ENCODE peak calls at places on chromosome 14, in five cellular contexts. V, B, C, K and Q are unnamed samples. For H3K36me3, the result is how much of the 10 kb centered on the place peaks cover.

GRCh38 chr14:24065408-24065807 is 6.0 kb upstream of the CPNE6 start:
- DNase-seq in V (no peak), B (no peak), C (no peak), K (no peak), Q (no peak)

GRCh38 chr14:33014710-33015109 is 76.0 kb downstream of the NPAS3 start:
- DNase-seq in V (no peak), B (no peak), C (no peak), K (no peak), Q (no peak)

GRCh38 chr14:60090864-60091519 is 731 bp upstream of the PCNX4 start:
- DNase-seq in V (peak), B (peak), C (peak), K (peak), Q (peak)

GRCh38 chr14:36315159-36315853 is 5.1 kb downstream of the MBIP start:
- DNase-seq in V (no peak), B (no peak), C (no peak), K (no peak), Q (no peak)

GRCh38 chr14:23569443-23570151 is 2.0 kb upstream of the AP1G2 start:
- DNase-seq in V (peak), B (peak), C (peak), K (peak), Q (peak)

GRCh38 chr14:26984318-26985177 is 386.7 kb upstream of the NOVA1 start:
- DNase-seq in V (peak), B (peak), C (peak), K (peak), Q (peak)

GRCh38 chr14:54253195-54253947 is 143.4 kb upstream of the CDKN3 start:
- DNase-seq in V (no peak), B (peak), C (no peak), K (no peak), Q (no peak)

GRCh38 chr14:50452979-50453705 is 56.5 kb upstream of the CDKL1 start:
- DNase-seq in V (no peak), B (peak), C (no peak), K (no peak), Q (no peak)

GRCh38 chr14:60506985-60507829 is 1.7 kb upstream of the SIX6 start:
- DNase-seq in V (no peak), B (no peak), C (no peak), K (peak), Q (no peak)

GRCh38 chr14:51539571-51540037 is 112.1 kb upstream of the FRMD6 start:
- DNase-seq in V (no peak), B (peak), C (no peak), K (peak), Q (no peak)

GRCh38 chr14:105890474-105891220 is 364.3 kb downstream of the TMEM121 start:
- DNase-seq in V (peak), B (no peak), C (peak), K (peak), Q (peak)

GRCh38 chr14:72492196-72492595 is 401.7 kb downstream of the DPF3 start:
- DNase-seq in V (no peak), B (no peak), C (no peak), K (no peak), Q (no peak)

GRCh38 chr14:65958664-65959562 is 527.3 kb upstream of the CCDC196 start:
- DNase-seq in V (no peak), B (peak), C (peak), K (no peak), Q (peak)

GRCh38 chr14:68947802-68948201 is 31.3 kb downstream of the ACTN1 start:
- DNase-seq in V (peak), B (peak), C (no peak), K (no peak), Q (peak)

GRCh38 chr14:73462078-73462715 is 3.9 kb upstream of the NUMB start:
- DNase-seq in V (peak), B (peak), C (peak), K (peak), Q (no peak)

GRCh38 chr14:64707661-64708060 is 3.4 kb downstream of the PLEKHG3 start:
- DNase-seq in V (peak), B (peak), C (no peak), K (peak), Q (no peak)

GRCh38 chr14:54314365-54315134 is 82.3 kb upstream of the CDKN3 start:
- DNase-seq in V (no peak), B (no peak), C (no peak), K (no peak), Q (no peak)

GRCh38 chr14:79325071-79325470 is 886.2 kb downstream of the DIO2 start:
- DNase-seq in V (no peak), B (no peak), C (no peak), K (no peak), Q (no peak)

GRCh38 chr14:81311816-81312215 is 88.3 kb downstream of the STON2 start:
- DNase-seq in V (no peak), B (peak), C (no peak), K (peak), Q (no peak)

GRCh38 chr14:71693373-71693772 is 238.9 kb upstream of the RGS6 start:
- DNase-seq in V (no peak), B (peak), C (no peak), K (no peak), Q (no peak)

DNA sequence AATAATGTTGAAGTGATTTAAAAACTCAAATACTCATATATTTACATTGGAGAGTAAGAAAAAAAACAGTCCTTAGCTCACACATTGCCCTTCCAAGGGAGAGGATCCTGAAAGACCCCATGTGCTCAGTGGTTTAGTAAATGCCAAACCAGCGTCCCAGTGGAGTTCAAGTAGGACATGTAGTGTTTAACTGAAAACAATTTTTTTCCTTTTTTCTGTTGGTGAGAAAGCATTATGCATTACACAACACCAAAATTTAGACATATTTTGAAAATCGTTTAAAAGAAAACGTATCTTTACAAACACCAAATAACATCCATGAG is 33.6 kb downstream of the UBR7 start:
- DNase-seq in V (no peak), B (peak), C (no peak), K (no peak), Q (no peak)
- H3K36me3 ChIP-seq in V (under half), B (under half), C (under half), K (half or more), Q (under half)

DNA sequence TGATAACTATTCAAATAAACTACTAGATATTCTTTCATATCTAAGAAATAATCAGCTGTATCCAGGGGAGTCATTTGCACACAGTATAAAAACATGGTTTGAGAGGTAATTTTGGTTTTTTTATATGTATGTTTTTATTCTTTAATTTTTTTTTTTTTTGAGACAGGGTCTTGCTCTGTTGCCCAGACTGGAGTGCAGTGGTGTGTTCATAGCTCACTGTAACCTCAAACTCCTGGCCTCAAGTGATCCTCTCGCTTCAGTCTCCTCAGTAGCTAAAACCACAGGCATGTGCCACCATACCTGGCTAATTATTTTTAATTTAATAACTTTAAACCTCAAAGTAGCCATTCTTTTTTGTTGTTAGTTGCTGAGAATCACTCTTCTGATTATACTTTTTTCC is 1.8 kb downstream of the PRORP start:
- DNase-seq in V (no peak), B (no peak), C (no peak), K (no peak), Q (no peak)
- H3K36me3 ChIP-seq in V (under half), B (under half), C (under half), K (under half), Q (under half)

GRCh38 chr14:88477513-88478250 is 77.1 kb downstream of the PTPN21 start:
- DNase-seq in V (no peak), B (peak), C (no peak), K (no peak), Q (no peak)
- H3K36me3 ChIP-seq in V (under half), B (under half), C (under half), K (half or more), Q (under half)

GRCh38 chr14:103748539-103748867 is 32.9 kb downstream of the ZFYVE21 start:
- DNase-seq in V (peak), B (no peak), C (no peak), K (no peak), Q (no peak)

GRCh38 chr14:103746706-103747105 is 31.1 kb downstream of the ZFYVE21 start:
- DNase-seq in V (peak), B (peak), C (no peak), K (peak), Q (peak)

GRCh38 chr14:103749452-103749851 is 33.8 kb downstream of the ZFYVE21 start:
- DNase-seq in V (no peak), B (no peak), C (no peak), K (no peak), Q (no peak)

GRCh38 chr14:103753809-103754208 is 38.2 kb downstream of the ZFYVE21 start:
- DNase-seq in V (no peak), B (no peak), C (no peak), K (no peak), Q (peak)

GRCh38 chr14:103749860-103750259 is 34.2 kb downstream of the ZFYVE21 start:
- DNase-seq in V (no peak), B (no peak), C (no peak), K (no peak), Q (no peak)
- H3K36me3 ChIP-seq in V (under half), B (half or more), C (under half), K (under half), Q (under half)

GRCh38 chr14:38079268-38079667 is 128.4 kb upstream of the SSTR1 start:
- DNase-seq in V (no peak), B (no peak), C (no peak), K (no peak), Q (no peak)
- H3K36me3 ChIP-seq in V (under half), B (under half), C (under half), K (under half), Q (under half)

GRCh38 chr14:101986953-101987352 is 22.6 kb downstream of the DYNC1H1 start:
- DNase-seq in V (no peak), B (no peak), C (no peak), K (no peak), Q (no peak)
- H3K36me3 ChIP-seq in V (half or more), B (half or more), C (half or more), K (half or more), Q (half or more)

DNA sequence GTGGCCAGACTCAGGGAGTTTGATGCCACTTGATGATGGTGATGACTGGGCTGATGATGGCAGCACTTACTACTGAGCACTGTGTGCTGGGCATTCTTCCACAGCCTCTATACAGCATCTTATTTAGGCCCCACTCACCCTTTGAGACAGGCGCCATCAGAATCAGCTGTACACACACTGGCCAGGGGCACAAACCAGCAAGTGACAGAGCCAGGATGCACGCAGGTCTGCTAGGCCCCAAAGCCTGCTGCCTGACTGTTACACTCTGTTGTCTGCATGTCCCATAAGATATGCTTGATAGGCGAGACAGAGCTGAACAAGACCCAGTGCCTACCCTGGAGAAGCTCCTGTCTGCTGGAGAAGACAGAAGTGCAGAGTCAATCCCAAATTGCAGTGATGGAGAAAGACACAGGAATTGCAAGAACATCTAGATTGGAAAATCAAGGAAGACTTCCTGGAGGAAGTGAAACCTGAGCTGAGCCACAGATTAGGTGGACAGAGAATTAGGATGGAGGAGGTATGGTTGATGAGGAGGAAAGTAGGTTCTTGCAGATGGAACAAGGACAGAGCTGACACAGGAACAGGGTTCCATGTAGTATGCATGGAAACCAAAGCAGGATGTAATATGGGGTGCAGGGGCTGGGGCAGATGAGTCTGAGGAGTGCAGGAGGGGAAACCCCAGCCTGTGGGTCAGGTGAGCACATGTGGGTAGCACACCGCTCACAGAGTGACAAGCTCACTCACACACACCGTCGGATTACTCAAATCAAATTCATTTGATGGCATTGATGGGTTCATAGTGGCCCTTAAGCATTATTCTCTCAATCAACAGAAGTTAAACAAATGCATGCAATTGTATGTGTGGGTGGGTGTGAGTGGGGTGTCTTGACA is 117.3 kb downstream of the BEGAIN start:
- DNase-seq in V (no peak), B (no peak), C (no peak), K (no peak), Q (no peak)
- H3K36me3 ChIP-seq in V (under half), B (under half), C (under half), K (under half), Q (under half)

GRCh38 chr14:100429537-100429936 is 106.4 kb downstream of the SLC25A47 start:
- DNase-seq in V (peak), B (no peak), C (no peak), K (no peak), Q (no peak)
- H3K36me3 ChIP-seq in V (under half), B (under half), C (under half), K (under half), Q (under half)

GRCh38 chr14:35085441-35085840 is 36.3 kb downstream of the PPP2R3C start:
- DNase-seq in V (no peak), B (no peak), C (no peak), K (no peak), Q (no peak)
- H3K36me3 ChIP-seq in V (under half), B (under half), C (under half), K (half or more), Q (under half)